ENCODE peak calls at places on chromosomes 3 and 15, in six cellular contexts. One of them, this sample, is unnamed.

GRCh38 chr3:107986505-107986904 is 104.3 kb downstream of the CD47 start:
- DNase-seq in stimulated activated CD8-positive, alpha-beta memory T cell treated with anti-CD3 and anti-CD28 coated beads, Interleukin-4, amount 100 ng/mL, for 24 hours: no peak
- DNase-seq in HT1080: no peak
- DNase-seq in GM10248: no peak
- DNase-seq in T1000: no peak
- DNase-seq in psoas muscle: no peak
- DNase-seq in this sample: no peak

GRCh38 chr3:111215481-111215880 is 143.9 kb downstream of the NECTIN3 start:
- DNase-seq in stimulated activated CD8-positive, alpha-beta memory T cell treated with anti-CD3 and anti-CD28 coated beads, Interleukin-4, amount 100 ng/mL, for 24 hours: no peak
- DNase-seq in HT1080: no peak
- DNase-seq in GM10248: no peak
- DNase-seq in T1000: no peak
- DNase-seq in psoas muscle: no peak
- DNase-seq in this sample: no peak

GRCh38 chr15:88745696-88746095 is 57.5 kb upstream of the ACAN start:
- DNase-seq in stimulated activated CD8-positive, alpha-beta memory T cell treated with anti-CD3 and anti-CD28 coated beads, Interleukin-4, amount 100 ng/mL, for 24 hours: no peak
- DNase-seq in HT1080: peak
- DNase-seq in GM10248: no peak
- DNase-seq in T1000: no peak
- DNase-seq in psoas muscle: no peak
- DNase-seq in this sample: no peak

GRCh38 chr15:41493205-41493901 is at the start of gene ITPKA:
- DNase-seq in stimulated activated CD8-positive, alpha-beta memory T cell treated with anti-CD3 and anti-CD28 coated beads, Interleukin-4, amount 100 ng/mL, for 24 hours: peak
- DNase-seq in HT1080: peak
- DNase-seq in GM10248: peak
- DNase-seq in T1000: peak
- DNase-seq in psoas muscle: peak
- DNase-seq in this sample: peak

GRCh38 chr15:50906954-50907865 is 1.3 kb upstream of the AP4E1 start:
- DNase-seq in stimulated activated CD8-positive, alpha-beta memory T cell treated with anti-CD3 and anti-CD28 coated beads, Interleukin-4, amount 100 ng/mL, for 24 hours: peak
- DNase-seq in HT1080: no peak
- DNase-seq in GM10248: peak
- DNase-seq in T1000: no peak
- DNase-seq in psoas muscle: no peak
- DNase-seq in this sample: no peak

GRCh38 chr3:183375787-183376186 is 52.6 kb downstream of the MCF2L2 start:
- DNase-seq in stimulated activated CD8-positive, alpha-beta memory T cell treated with anti-CD3 and anti-CD28 coated beads, Interleukin-4, amount 100 ng/mL, for 24 hours: no peak
- DNase-seq in HT1080: no peak
- DNase-seq in GM10248: peak
- DNase-seq in T1000: no peak
- DNase-seq in psoas muscle: no peak
- DNase-seq in this sample: no peak

GRCh38 chr15:57767526-57767925 is 61.0 kb downstream of the POLR2M start:
- DNase-seq in stimulated activated CD8-positive, alpha-beta memory T cell treated with anti-CD3 and anti-CD28 coated beads, Interleukin-4, amount 100 ng/mL, for 24 hours: no peak
- DNase-seq in HT1080: no peak
- DNase-seq in GM10248: no peak
- DNase-seq in T1000: no peak
- DNase-seq in psoas muscle: no peak
- DNase-seq in this sample: no peak

GRCh38 chr3:12229144-12229871 is 59.6 kb upstream of the PPARG start:
- DNase-seq in stimulated activated CD8-positive, alpha-beta memory T cell treated with anti-CD3 and anti-CD28 coated beads, Interleukin-4, amount 100 ng/mL, for 24 hours: no peak
- DNase-seq in HT1080: no peak
- DNase-seq in GM10248: no peak
- DNase-seq in T1000: no peak
- DNase-seq in psoas muscle: no peak
- DNase-seq in this sample: no peak